ENCODE peak calls at places on chromosomes 2 and 18, in four cellular contexts. T is pancreas, Y is lung, F is OCI-LY7. W is an unnamed sample.

GRCh38 chr2:208792766-208793165 is 386.2 kb downstream of the PTH2R start:
- DNase-seq in F (no peak), T (no peak), Y (no peak), W (no peak)

GRCh38 chr2:197613509-197613987 is 61.8 kb downstream of the RFTN2 start:
- DNase-seq in T (no peak), Y (no peak), F (no peak), W (no peak)

GRCh38 chr18:48540329-48541025 is 1.6 kb downstream of the CTIF start:
- DNase-seq in T (peak), F (no peak), Y (peak), W (peak)

GRCh38 chr18:50886914-50887313 is 8.0 kb downstream of the ME2 start:
- DNase-seq in T (no peak), F (no peak), Y (no peak), W (no peak)

GRCh38 chr2:227052879-227053278 is 111.1 kb downstream of the COL4A4 start:
- DNase-seq in Y (no peak), T (no peak), F (no peak), W (no peak)

GRCh38 chr2:74457549-74458131 is 598 bp upstream of the WBP1 start:
- DNase-seq in Y (peak), T (peak), F (peak), W (peak)

GRCh38 chr18:22282311-22283235 is 113.2 kb downstream of the GATA6 start:
- DNase-seq in Y (no peak), T (no peak), F (no peak), W (peak)

GRCh38 chr18:39751161-39751560 is 2185.6 kb upstream of the CELF4 start:
- DNase-seq in T (no peak), Y (no peak), F (no peak), W (no peak)

GRCh38 chr18:60377778-60378469 is 5.3 kb upstream of the MC4R start:
- DNase-seq in T (no peak), F (no peak), Y (no peak), W (no peak)

GRCh38 chr2:53751728-53752127 is 15.9 kb upstream of the CHAC2 start:
- DNase-seq in T (no peak), Y (no peak), F (no peak), W (no peak)

GRCh38 chr2:189022492-189022891 is 48.3 kb downstream of the COL3A1 start:
- DNase-seq in F (no peak), Y (no peak), T (no peak), W (no peak)

GRCh38 chr18:63379639-63379962 is 12.6 kb upstream of the KDSR start:
- DNase-seq in F (no peak), Y (no peak), T (no peak), W (no peak)

GRCh38 chr2:72350852-72351251 is 203.2 kb upstream of the CYP26B1 start:
- DNase-seq in T (no peak), Y (no peak), F (no peak), W (no peak)

GRCh38 chr2:104444392-104444791 is 409.5 kb upstream of the POU3F3 start:
- DNase-seq in T (no peak), F (no peak), Y (no peak), W (no peak)

GRCh38 chr18:39215920-39216319 is 1650.3 kb upstream of the CELF4 start:
- DNase-seq in F (no peak), Y (no peak), T (no peak), W (no peak)

GRCh38 chr2:57432528-57432927 is 614.1 kb upstream of the VRK2 start:
- DNase-seq in F (no peak), T (no peak), Y (no peak), W (no peak)

GRCh38 chr2:226644342-226644957 is 155.2 kb downstream of the IRS1 start:
- DNase-seq in T (no peak), Y (no peak), F (no peak), W (no peak)

GRCh38 chr2:45944075-45944474 is 292.6 kb downstream of the PRKCE start:
- DNase-seq in Y (no peak), F (no peak), T (no peak), W (no peak)

GRCh38 chr18:24000613-24001490 is 13.7 kb upstream of the TTC39C start:
- DNase-seq in Y (no peak), F (no peak), T (no peak), W (no peak)
- TF ChIP-seq CTCF in Y (no peak), F (no peak), T (no peak), W (no peak)

DNA sequence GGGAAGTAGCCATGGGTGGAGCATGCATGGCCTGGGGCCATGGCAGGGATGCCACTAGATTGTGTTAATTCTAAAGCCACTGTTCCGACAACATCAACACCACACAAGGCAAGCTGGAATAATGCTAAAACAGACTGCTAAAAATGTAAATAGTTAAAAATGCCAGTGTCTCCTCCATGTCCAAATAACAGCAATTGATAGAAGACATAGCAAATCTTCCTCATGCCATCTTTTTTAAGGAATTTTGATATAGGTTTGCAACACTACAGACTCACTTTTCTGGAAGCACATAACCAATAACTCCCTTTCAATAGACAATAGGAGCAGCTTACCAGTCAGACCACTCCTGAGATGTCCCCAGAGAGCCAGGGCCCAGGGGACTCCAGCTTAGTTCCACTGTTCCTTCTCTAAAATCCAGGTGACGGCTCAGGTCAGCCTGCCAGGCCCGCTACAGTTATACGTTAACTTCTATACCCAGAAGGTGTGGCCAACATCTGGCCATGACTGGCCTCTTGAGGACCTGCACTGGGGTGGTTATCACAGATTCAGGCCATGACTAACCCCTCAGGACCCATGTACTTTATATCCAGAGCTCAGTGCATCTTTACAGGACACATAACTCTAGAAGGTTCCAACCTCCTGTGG is 20.3 kb downstream of the TUBB6 start:
- DNase-seq in F (no peak), Y (no peak), T (no peak), W (no peak)
- TF ChIP-seq CTCF in F (peak), Y (no peak), T (no peak), W (peak)

GRCh38 chr18:65752625-65753325 is 2.0 kb downstream of the CDH7 start:
- DNase-seq in Y (no peak), T (no peak), F (no peak), W (no peak)
- TF ChIP-seq CTCF in Y (no peak), T (no peak), F (no peak), W (no peak)

GRCh38 chr2:30693821-30694281 is 113.4 kb downstream of the CAPN13 start:
- DNase-seq in F (no peak), Y (peak), T (peak), W (no peak)

GRCh38 chr2:30690126-30690561 is 117.1 kb downstream of the CAPN13 start:
- DNase-seq in Y (no peak), T (peak), F (no peak), W (no peak)

GRCh38 chr2:30692829-30693265 is 114.4 kb downstream of the CAPN13 start:
- DNase-seq in F (no peak), Y (peak), T (peak), W (no peak)

GRCh38 chr2:30691091-30691947 is 115.9 kb downstream of the CAPN13 start:
- DNase-seq in F (no peak), T (peak), Y (peak), W (no peak)

DNA sequence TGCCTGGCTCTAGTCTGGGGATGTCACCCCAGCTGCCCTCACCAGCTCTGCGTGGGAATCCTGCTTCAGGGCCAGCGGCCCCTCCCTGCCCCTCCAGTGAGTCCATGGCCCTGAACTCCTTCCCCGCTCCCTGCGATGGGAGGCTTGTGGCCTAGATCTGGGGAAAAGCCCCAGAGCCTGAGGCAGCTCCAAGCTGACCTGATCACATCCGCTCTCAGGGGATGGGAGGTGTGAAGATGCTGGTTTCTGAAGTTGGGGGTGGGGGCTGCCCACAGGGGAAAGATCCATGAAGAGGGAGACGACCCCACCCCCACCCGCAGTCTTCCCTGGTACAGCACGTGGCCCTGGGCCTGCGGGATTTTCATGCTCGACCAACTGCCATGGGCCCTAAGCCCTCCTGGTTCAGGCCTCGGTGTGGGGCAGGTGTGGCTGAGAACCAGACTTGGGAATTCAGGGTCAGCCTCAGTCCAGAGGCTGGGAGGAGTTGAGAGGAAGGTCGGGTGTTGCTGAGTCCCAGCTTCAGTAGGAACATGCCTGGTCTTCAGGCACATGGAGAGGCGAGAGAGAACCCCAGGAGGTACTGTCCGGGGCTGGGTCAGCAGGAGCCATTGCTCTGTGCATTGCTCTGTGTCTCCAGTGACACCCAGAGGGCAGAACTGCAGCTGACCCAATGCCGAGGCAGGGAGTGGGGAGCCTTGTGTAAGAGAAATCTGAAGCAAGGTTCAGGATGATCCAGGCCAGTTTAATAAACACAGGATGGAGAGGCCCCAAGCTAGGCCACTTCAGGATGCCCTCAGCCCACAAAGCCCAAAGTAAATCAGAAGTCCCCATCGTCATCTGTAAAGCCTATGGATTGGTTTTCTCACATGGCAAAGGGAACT is 115.1 kb downstream of the CAPN13 start:
- DNase-seq in T (peak), Y (peak), F (no peak), W (no peak)
- TF ChIP-seq CTCF in T (no peak), Y (no peak), F (no peak), W (no peak)

DNA sequence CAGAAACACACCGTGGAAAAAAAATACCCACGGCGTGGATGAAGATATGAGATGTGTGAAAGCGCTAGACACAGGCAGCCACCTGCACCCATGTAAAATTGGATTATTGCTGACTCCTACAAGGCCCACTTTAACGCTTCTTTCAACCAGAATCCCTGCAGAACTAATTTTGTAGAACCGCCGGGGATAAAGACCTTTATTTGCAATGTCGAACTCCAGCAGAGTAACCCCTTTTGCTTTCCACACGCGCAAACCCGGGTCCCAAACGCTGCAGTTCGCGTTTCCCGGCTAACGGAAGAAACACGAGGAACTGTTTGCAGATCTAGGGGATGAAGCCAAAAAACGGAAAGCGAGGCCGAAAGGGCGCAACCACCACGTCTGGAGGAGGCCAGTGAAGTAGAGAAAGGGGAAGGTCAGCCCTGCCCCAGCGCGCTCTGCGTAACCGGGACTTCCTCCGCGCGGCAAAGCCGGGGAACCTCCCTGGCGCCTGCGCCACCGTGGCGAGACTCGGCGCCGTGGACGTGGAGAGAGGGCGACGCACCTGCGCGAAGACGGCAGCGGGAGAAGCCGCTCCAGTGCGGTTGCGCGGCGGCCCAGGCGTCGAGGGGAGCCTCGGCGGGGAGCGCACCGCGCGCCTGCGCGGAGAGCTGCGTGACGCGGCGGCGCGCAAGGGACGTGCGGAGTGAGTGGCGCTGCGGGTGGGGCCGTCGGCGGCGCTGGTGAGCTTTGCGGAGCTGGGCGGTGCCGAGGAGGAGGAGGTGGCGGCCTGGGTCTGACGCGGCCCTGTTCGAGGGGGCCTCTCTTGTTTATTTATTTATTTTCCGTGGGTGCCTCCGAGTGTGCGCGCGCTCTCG is at the start of gene PPP1CB:
- DNase-seq in F (peak), Y (peak), T (peak), W (peak)
- TF ChIP-seq CTCF in F (peak), Y (peak), T (peak), W (peak)

GRCh38 chr2:182134201-182134600 is 148.5 kb downstream of the PPP1R1C start:
- DNase-seq in T (no peak), Y (no peak), F (no peak), W (no peak)

GRCh38 chr2:182133195-182133891 is 147.7 kb downstream of the PPP1R1C start:
- DNase-seq in F (no peak), Y (no peak), T (no peak), W (no peak)

GRCh38 chr2:182129188-182129707 is 143.6 kb downstream of the PPP1R1C start:
- DNase-seq in Y (no peak), T (no peak), F (no peak), W (no peak)

GRCh38 chr2:182132605-182133004 is 147.0 kb downstream of the PPP1R1C start:
- DNase-seq in Y (no peak), F (no peak), T (no peak), W (no peak)
- TF ChIP-seq CTCF in Y (no peak), F (no peak), T (no peak), W (no peak)

GRCh38 chr2:171160630-171161424 is at the start of gene TLK1:
- DNase-seq in Y (peak), F (peak), T (peak), W (peak)
- TF ChIP-seq CTCF in Y (no peak), F (no peak), T (no peak), W (no peak)

GRCh38 chr2:38565333-38565732 is 37.4 kb downstream of the HNRNPLL start:
- DNase-seq in Y (no peak), T (no peak), F (no peak), W (no peak)
- TF ChIP-seq CTCF in Y (no peak), T (no peak), F (no peak), W (no peak)

DNA sequence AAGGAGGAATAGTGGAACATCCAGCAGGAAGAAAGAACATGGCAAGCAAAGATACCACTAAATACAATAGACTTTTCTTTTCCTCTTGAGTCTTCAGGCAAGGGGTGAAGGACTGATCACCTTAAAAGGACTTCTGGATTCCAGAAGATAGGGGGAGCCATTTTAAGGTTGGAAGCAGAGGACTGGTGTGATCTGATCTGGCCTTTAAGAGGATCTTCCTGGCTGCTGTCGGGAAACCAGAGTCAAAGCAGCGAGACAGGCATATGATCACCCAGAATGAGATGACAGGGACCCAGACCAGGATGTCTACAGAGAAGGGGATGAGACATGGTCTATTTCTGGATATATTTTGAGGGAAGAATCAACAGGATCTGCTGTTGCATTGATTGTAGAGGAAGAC is 558.0 kb downstream of the STK39 start:
- DNase-seq in T (no peak), F (no peak), Y (no peak), W (no peak)
- TF ChIP-seq CTCF in T (no peak), F (peak), Y (no peak), W (no peak)